ENCODE peak calls at places on chromosomes 7 and 10, in four cellular contexts. One of them, this sample, is unnamed.

GRCh38 chr7:119903090-119903489 is 369.9 kb upstream of the KCND2 start:
- DNase-seq in IMR-90: no peak
- DNase-seq in K562: no peak
- DNase-seq in A549: no peak
- DNase-seq in this sample: no peak

GRCh38 chr10:44195120-44196007 is 189.5 kb downstream of the CXCL12 start:
- DNase-seq in K562: no peak
- DNase-seq in IMR-90: peak; percentile 94
- DNase-seq in A549: peak; percentile 28
- DNase-seq in this sample: peak; percentile 89

GRCh38 chr10:110840225-110840922 is 31.4 kb upstream of the PDCD4 start:
- DNase-seq in IMR-90: no peak
- DNase-seq in K562: no peak
- DNase-seq in A549: no peak
- DNase-seq in this sample: peak; percentile 76

GRCh38 chr10:30349967-30350735 is 1.1 kb upstream of the MTPAP start:
- DNase-seq in IMR-90: no peak
- DNase-seq in K562: no peak
- DNase-seq in A549: no peak
- DNase-seq in this sample: no peak

GRCh38 chr10:59879363-59879935 is 26.9 kb downstream of the CCDC6 start:
- DNase-seq in K562: no peak
- DNase-seq in IMR-90: no peak
- DNase-seq in A549: no peak
- DNase-seq in this sample: no peak

GRCh38 chr10:80196270-80196949 is 8.9 kb downstream of the ANXA11 start:
- DNase-seq in IMR-90: peak; percentile 61
- DNase-seq in K562: no peak
- DNase-seq in A549: no peak
- DNase-seq in this sample: peak; percentile 90

GRCh38 chr10:63103971-63104409 is 29.1 kb upstream of the NRBF2 start:
- DNase-seq in IMR-90: no peak
- DNase-seq in A549: no peak
- DNase-seq in K562: peak; percentile 27
- DNase-seq in this sample: no peak

GRCh38 chr10:51733061-51733460 is 33.7 kb upstream of the CSTF2T start:
- DNase-seq in IMR-90: peak; percentile 67
- DNase-seq in K562: no peak
- DNase-seq in A549: no peak
- DNase-seq in this sample: no peak

GRCh38 chr10:93357680-93358079 is 124.5 kb downstream of the MYOF start:
- DNase-seq in K562: peak; percentile 26
- DNase-seq in IMR-90: peak; percentile 32
- DNase-seq in A549: peak; percentile 35
- DNase-seq in this sample: peak; percentile 43

GRCh38 chr10:48286356-48286755 is 11.9 kb upstream of the FRMPD2 start:
- DNase-seq in IMR-90: no peak
- DNase-seq in K562: no peak
- DNase-seq in A549: no peak
- DNase-seq in this sample: no peak

GRCh38 chr10:113167702-113168101 is 217.7 kb downstream of the TCF7L2 start:
- DNase-seq in IMR-90: no peak
- DNase-seq in K562: no peak
- DNase-seq in A549: no peak
- DNase-seq in this sample: no peak

GRCh38 chr7:105309235-105310156 is 79.2 kb downstream of the SRPK2 start:
- DNase-seq in A549: no peak
- DNase-seq in IMR-90: no peak
- DNase-seq in K562: no peak
- DNase-seq in this sample: no peak

GRCh38 chr7:18475488-18475887 is 20.1 kb upstream of the HDAC9 start:
- DNase-seq in K562: no peak
- DNase-seq in IMR-90: no peak
- DNase-seq in A549: no peak
- DNase-seq in this sample: no peak

GRCh38 chr10:43361532-43362190 is 9.8 kb upstream of the FXYD4 start:
- DNase-seq in A549: no peak
- DNase-seq in IMR-90: no peak
- DNase-seq in K562: no peak
- DNase-seq in this sample: no peak

GRCh38 chr7:142711722-142712616 is 37.3 kb upstream of the PRSS1 start:
- DNase-seq in IMR-90: peak; percentile 19
- DNase-seq in A549: peak; percentile 15
- DNase-seq in K562: peak; percentile 45
- DNase-seq in this sample: no peak

GRCh38 chr7:3037259-3037658 is 6.4 kb downstream of the CARD11 start:
- DNase-seq in A549: no peak
- DNase-seq in IMR-90: no peak
- DNase-seq in K562: no peak
- DNase-seq in this sample: no peak

GRCh38 chr10:43262902-43263466 is 3.9 kb downstream of the RASGEF1A start:
- DNase-seq in A549: no peak
- DNase-seq in IMR-90: no peak
- DNase-seq in K562: no peak
- DNase-seq in this sample: no peak

GRCh38 chr7:105178177-105178576 is 164.2 kb downstream of the KMT2E start:
- DNase-seq in A549: no peak
- DNase-seq in IMR-90: no peak
- DNase-seq in K562: no peak
- DNase-seq in this sample: no peak

GRCh38 chr10:533186-533585 is 156.3 kb downstream of the DIP2C start:
- DNase-seq in K562: no peak
- DNase-seq in IMR-90: no peak
- DNase-seq in A549: no peak
- DNase-seq in this sample: peak; percentile 12
- TF ChIP-seq MAZ in K562: no peak
- TF ChIP-seq MAZ in IMR-90: no peak
- TF ChIP-seq MAZ in A549: no peak
- TF ChIP-seq MAZ in this sample: no peak

GRCh38 chr10:20740128-20740527 is 157.0 kb downstream of the NEBL start:
- DNase-seq in IMR-90: no peak
- DNase-seq in K562: no peak
- DNase-seq in A549: no peak
- DNase-seq in this sample: no peak
- TF ChIP-seq MAZ in IMR-90: no peak
- TF ChIP-seq MAZ in K562: no peak
- TF ChIP-seq MAZ in A549: no peak
- TF ChIP-seq MAZ in this sample: no peak

GRCh38 chr10:79118286-79119202 is 49.8 kb downstream of the ZMIZ1 start:
- DNase-seq in IMR-90: no peak
- DNase-seq in A549: no peak
- DNase-seq in K562: no peak
- DNase-seq in this sample: no peak

GRCh38 chr10:79116363-79116762 is 47.6 kb downstream of the ZMIZ1 start:
- DNase-seq in K562: no peak
- DNase-seq in IMR-90: no peak
- DNase-seq in A549: no peak
- DNase-seq in this sample: no peak

GRCh38 chr10:79113827-79114226 is 45.1 kb downstream of the ZMIZ1 start:
- DNase-seq in A549: no peak
- DNase-seq in IMR-90: no peak
- DNase-seq in K562: no peak
- DNase-seq in this sample: no peak

GRCh38 chr10:79115302-79115701 is 46.5 kb downstream of the ZMIZ1 start:
- DNase-seq in IMR-90: no peak
- DNase-seq in K562: no peak
- DNase-seq in A549: no peak
- DNase-seq in this sample: no peak

DNA sequence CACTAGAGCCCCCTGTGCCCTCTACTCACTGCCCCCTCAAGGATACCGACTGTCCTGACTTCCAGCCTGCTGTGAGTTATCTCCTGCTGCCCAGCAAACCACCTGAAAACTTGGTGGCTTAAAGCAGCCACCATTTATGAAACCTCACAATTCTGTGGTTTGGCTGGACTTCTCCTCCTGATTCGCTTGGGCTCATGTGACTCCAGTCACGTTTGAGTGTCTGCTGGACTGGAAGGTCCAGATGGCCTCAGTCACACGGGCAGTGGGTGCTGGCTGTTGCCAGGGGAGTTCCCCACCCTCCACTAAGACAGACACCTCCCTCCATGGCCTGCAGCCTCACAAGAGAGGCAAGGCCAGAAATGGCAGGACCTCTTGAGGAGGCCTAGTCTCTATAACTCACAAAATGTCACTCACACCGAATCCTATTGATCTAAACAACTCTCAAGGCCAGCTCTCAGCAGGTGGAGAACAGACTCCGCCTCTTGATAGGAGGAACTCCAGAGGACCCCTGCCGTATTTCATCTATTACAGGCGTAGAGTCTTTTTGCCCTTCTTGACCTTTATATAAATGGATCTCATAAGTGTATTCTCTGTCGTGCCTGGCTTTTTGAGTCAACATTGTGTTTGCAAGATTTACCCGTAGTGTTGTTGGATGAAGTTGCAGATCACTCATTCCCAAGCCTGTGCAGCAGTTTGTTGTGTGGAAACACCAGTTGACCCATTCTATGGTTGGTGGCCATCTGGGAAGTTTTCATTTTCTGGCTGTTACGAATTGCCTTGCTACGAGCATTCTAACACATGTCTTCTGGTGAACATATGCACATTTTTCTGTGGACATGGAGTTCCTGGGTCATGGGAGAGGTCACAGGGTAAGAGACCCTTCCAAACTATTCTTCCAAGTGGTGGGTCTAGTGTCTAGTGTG is 48.3 kb downstream of the ZMIZ1 start:
- DNase-seq in K562: no peak
- DNase-seq in A549: no peak
- DNase-seq in IMR-90: peak; percentile 77
- DNase-seq in this sample: no peak
- TF ChIP-seq MAZ in K562: no peak
- TF ChIP-seq MAZ in A549: no peak
- TF ChIP-seq MAZ in IMR-90: no peak
- TF ChIP-seq MAZ in this sample: no peak

DNA sequence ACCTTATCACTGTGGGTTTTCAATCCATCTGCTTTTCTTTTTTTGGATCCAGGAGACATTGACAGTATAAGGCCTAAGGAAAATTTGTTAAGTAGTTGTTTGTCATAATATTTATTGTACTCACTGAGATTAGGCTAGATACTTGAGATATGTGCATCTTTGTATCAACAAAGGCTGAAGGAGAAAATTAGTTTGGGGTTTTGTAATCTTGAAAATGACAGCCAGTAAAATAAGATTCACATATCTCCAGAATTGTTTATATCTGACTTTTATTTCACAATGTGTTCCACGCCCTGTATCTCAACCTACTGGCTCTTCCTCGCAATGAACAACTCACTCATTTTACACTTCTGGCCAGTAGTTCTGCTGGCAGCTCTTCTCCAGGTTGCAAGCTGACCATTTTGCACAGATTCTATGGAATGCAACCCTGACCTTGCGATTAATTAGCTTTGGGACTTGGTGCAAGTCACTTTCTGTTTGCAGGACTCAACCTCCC is 132.7 kb downstream of the GATA3 start:
- DNase-seq in A549: no peak
- DNase-seq in K562: no peak
- DNase-seq in IMR-90: no peak
- DNase-seq in this sample: no peak
- TF ChIP-seq MAZ in A549: no peak
- TF ChIP-seq MAZ in K562: no peak
- TF ChIP-seq MAZ in IMR-90: no peak
- TF ChIP-seq MAZ in this sample: no peak

GRCh38 chr7:665251-665650 is 61.2 kb upstream of the DNAAF5 start:
- DNase-seq in IMR-90: peak; percentile 51
- DNase-seq in A549: no peak
- DNase-seq in K562: no peak
- DNase-seq in this sample: peak; percentile 8
- TF ChIP-seq MAZ in IMR-90: no peak
- TF ChIP-seq MAZ in A549: no peak
- TF ChIP-seq MAZ in K562: no peak
- TF ChIP-seq MAZ in this sample: no peak

GRCh38 chr7:77258014-77258413 is 58.4 kb upstream of the FGL2 start:
- DNase-seq in K562: no peak
- DNase-seq in A549: no peak
- DNase-seq in IMR-90: peak; percentile 78
- DNase-seq in this sample: no peak
- TF ChIP-seq MAZ in K562: no peak
- TF ChIP-seq MAZ in A549: no peak
- TF ChIP-seq MAZ in IMR-90: peak; percentile 80
- TF ChIP-seq MAZ in this sample: no peak

GRCh38 chr10:90592903-90593302 is 264.9 kb downstream of the HTR7 start:
- DNase-seq in IMR-90: peak; percentile 51
- DNase-seq in K562: peak; percentile 6
- DNase-seq in A549: peak; percentile 12
- DNase-seq in this sample: peak; percentile 42
- TF ChIP-seq MAZ in IMR-90: no peak
- TF ChIP-seq MAZ in K562: no peak
- TF ChIP-seq MAZ in A549: no peak
- TF ChIP-seq MAZ in this sample: no peak

DNA sequence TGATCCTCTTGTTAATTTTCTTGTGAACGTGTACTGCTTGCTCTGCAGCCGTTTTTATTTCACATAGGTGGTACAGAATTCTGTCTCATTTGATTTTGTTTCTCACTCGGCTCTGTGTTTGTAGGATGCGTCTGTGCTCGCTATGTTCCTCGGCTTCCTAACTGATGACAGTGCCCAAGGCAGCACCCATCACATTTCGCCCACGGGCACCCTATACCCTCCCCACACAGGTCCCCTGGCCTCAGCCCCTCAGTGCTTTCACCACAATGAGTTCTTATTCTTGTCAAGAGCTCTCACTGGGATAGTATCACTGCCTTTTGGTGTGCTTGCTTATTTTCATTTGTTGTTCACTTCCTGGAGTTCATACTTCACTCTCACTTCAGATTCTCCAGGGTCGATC is 28.1 kb downstream of the UCMA start:
- DNase-seq in K562: no peak
- DNase-seq in IMR-90: no peak
- DNase-seq in A549: no peak
- DNase-seq in this sample: no peak
- TF ChIP-seq MAZ in K562: no peak
- TF ChIP-seq MAZ in IMR-90: no peak
- TF ChIP-seq MAZ in A549: no peak
- TF ChIP-seq MAZ in this sample: no peak

GRCh38 chr10:70528726-70529362 is 50.3 kb downstream of the PALD1 start:
- DNase-seq in A549: peak; percentile 67
- DNase-seq in K562: peak; percentile 71
- DNase-seq in IMR-90: peak; percentile 65
- DNase-seq in this sample: peak; percentile 34
- TF ChIP-seq MAZ in A549: no peak
- TF ChIP-seq MAZ in K562: no peak
- TF ChIP-seq MAZ in IMR-90: no peak
- TF ChIP-seq MAZ in this sample: no peak

This sample was measured in HepG2.